ENCODE peak calls at places on chromosome X, in eight cellular contexts. Y is testis, K is hepatocyte, F is psoas muscle, N is OCI-LY7, I is endodermal cell, V is heart left ventricle, L is thoracic aorta. O is an unnamed sample.
A peak's percentile ranks its signal among the peaks of the same experiment; 100 is the strongest.

GRCh38 chrX:78506248-78506647 is 152.9 kb downstream of the RTL3 start:
- DNase-seq in F (no peak), N (no peak), L (no peak), Y (no peak), V (no peak), K (no peak), I (no peak), O (no peak)

GRCh38 chrX:13691845-13692334 is 3.0 kb downstream of the RAB9A start:
- DNase-seq in I (no peak), Y (no peak), V (no peak), N (peak; percentile 53), K (no peak), F (no peak), L (no peak), O (no peak)

GRCh38 chrX:14922437-14922836 is 49.2 kb downstream of the MOSPD2 start:
- DNase-seq in N (no peak), Y (no peak), V (no peak), K (peak; percentile 28), I (no peak), F (no peak), L (no peak), O (no peak)

GRCh38 chrX:16431266-16431665 is 218.7 kb upstream of the S100G start:
- DNase-seq in Y (no peak), V (no peak), I (no peak), L (no peak), N (no peak), F (no peak), K (no peak), O (no peak)

GRCh38 chrX:12419591-12419990 is 281.3 kb downstream of the FRMPD4 start:
- DNase-seq in K (no peak), L (no peak), I (no peak), N (no peak), V (no peak), F (no peak), Y (no peak), O (no peak)

GRCh38 chrX:48934581-48935331 is 15.9 kb upstream of the PIM2 start:
- DNase-seq in L (no peak), I (no peak), N (no peak), V (no peak), F (no peak), Y (no peak), K (no peak), O (no peak)

GRCh38 chrX:41303013-41303412 is 30.9 kb upstream of the DDX3X start:
- DNase-seq in L (no peak), Y (no peak), V (no peak), I (no peak), K (no peak), N (no peak), F (no peak), O (no peak)

GRCh38 chrX:45056428-45057145 is 144.1 kb downstream of the DIPK2B start:
- DNase-seq in F (no peak), N (no peak), K (no peak), I (no peak), V (no peak), Y (no peak), L (no peak), O (no peak)

GRCh38 chrX:24479924-24480722 is 15.0 kb downstream of the PDK3 start:
- DNase-seq in N (peak; percentile 69), V (no peak), I (no peak), Y (no peak), L (no peak), K (no peak), F (no peak), O (peak; percentile 63)

GRCh38 chrX:129731228-129731627 is 7.6 kb upstream of the XPNPEP2 start:
- DNase-seq in N (no peak), Y (no peak), I (peak; percentile 14), L (no peak), K (no peak), F (no peak), V (no peak), O (no peak)

GRCh38 chrX:7088968-7089615 is 58.4 kb upstream of the STS start:
- DNase-seq in Y (no peak), I (peak; percentile 76), K (peak; percentile 48), N (peak; percentile 76), F (no peak), V (no peak), L (no peak), O (no peak)

GRCh38 chrX:143058096-143058495 is 32.4 kb downstream of the SPANXN4 start:
- DNase-seq in F (no peak), Y (no peak), I (no peak), K (no peak), N (no peak), V (no peak), L (no peak), O (no peak)

GRCh38 chrX:151239748-151240147 is 63.4 kb downstream of the GPR50 start:
- DNase-seq in L (no peak), I (no peak), F (no peak), Y (no peak), N (no peak), V (no peak), K (no peak), O (no peak)

GRCh38 chrX:139559383-139560042 is 29.0 kb downstream of the F9 start:
- DNase-seq in N (peak; percentile 76), Y (peak; percentile 69), V (no peak), F (no peak), I (peak; percentile 71), K (peak; percentile 71), L (no peak), O (no peak)

GRCh38 chrX:119726900-119727555 is 31.4 kb upstream of the SOWAHD start:
- DNase-seq in K (no peak), N (no peak), I (no peak), V (no peak), F (no peak), Y (no peak), L (no peak), O (no peak)

GRCh38 chrX:21725498-21725897 is 32.4 kb downstream of the SMPX start:
- DNase-seq in F (no peak), N (no peak), K (peak; percentile 43), L (no peak), V (no peak), I (no peak), Y (no peak), O (no peak)

GRCh38 chrX:41002021-41002420 is 83.2 kb upstream of the USP9X start:
- DNase-seq in V (no peak), K (peak; percentile 24), N (no peak), F (no peak), L (no peak), Y (no peak), I (no peak), O (no peak)

DNA sequence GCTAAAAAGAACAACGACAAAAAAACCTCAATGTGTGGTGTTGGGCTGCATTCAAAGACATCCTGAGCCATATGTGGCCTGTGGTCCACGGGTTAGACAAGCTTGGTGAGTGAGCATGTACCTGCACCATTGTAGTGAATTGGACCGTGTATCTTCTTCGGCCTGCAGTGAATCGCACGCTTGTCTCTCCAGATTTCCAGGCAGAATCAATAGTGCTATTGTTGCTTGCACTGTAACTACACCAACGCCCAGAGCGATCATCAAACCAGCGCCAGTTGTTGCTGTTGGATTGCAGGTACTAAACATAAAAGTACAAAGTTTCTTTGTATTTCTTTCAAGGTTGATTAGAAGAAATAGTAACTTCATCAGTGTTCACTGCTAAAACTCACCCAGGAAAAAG is 101.6 kb downstream of the HUWE1 start:
- DNase-seq in I (no peak), V (no peak), N (no peak), K (no peak), Y (peak; percentile 23), F (no peak), L (no peak), O (no peak)
- H3K9me3 ChIP-seq in I (peaks cover 14% of the 10 kb centered on the region), V (no peaks in the 10 kb centered on the region), N (no peaks in the 10 kb centered on the region), K (no peaks in the 10 kb centered on the region), Y (no peaks in the 10 kb centered on the region), F (no peaks in the 10 kb centered on the region), L (no peaks in the 10 kb centered on the region), O (no peaks in the 10 kb centered on the region)

GRCh38 chrX:137567474-137568232 is 1.7 kb downstream of the ZIC3 start:
- DNase-seq in L (no peak), Y (no peak), I (peak; percentile 57), N (no peak), V (no peak), F (no peak), K (no peak), O (no peak)

GRCh38 chrX:137566746-137567473 is 983 bp downstream of the ZIC3 start:
- DNase-seq in V (no peak), L (no peak), I (peak; percentile 51), Y (no peak), N (no peak), F (no peak), K (no peak), O (no peak)

GRCh38 chrX:137565318-137565904 is 516 bp upstream of the ZIC3 start:
- DNase-seq in N (no peak), K (no peak), Y (no peak), L (no peak), F (no peak), V (no peak), I (peak; percentile 58), O (no peak)

GRCh38 chrX:137563681-137564651 is 2.0 kb upstream of the ZIC3 start:
- DNase-seq in Y (no peak), L (no peak), N (no peak), V (no peak), F (no peak), K (no peak), I (peak; percentile 77), O (no peak)

GRCh38 chrX:137565921-137566745 is at the start of gene ZIC3:
- DNase-seq in F (peak; percentile 82), Y (peak; percentile 79), N (no peak), V (peak; percentile 71), K (peak; percentile 74), L (no peak), I (peak; percentile 93), O (peak; percentile 67)
- H3K4me3 ChIP-seq in F (peak within 1 kb of the TSS; percentile 73), Y (peak within 1 kb of the TSS; percentile 62), N (no peak within 1 kb of the TSS), V (peak within 1 kb of the TSS; percentile 46), K (peak within 1 kb of the TSS; percentile 23), L (peak within 1 kb of the TSS; percentile 74), I (peak within 1 kb of the TSS; percentile 93), O (peak within 1 kb of the TSS; percentile 55)

DNA sequence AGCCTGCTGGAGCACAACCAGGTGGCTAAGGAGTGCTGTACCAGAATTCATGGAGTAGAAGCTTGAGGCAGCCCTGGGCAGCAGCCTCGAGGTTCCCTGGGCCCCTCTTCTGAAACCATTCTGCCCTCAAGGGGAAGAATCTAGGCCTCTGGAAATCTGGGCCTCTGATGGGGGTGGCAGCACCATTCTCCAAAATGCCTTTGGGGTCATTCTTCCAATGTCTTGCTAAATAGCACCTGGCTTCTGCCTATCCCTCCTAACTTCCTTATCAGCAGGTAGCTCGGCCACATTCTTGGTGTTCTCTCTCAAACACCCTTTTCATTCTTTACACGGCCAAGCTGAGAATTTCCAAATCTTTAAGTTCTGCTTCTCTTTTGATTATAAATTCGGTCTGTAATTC is 473.6 kb downstream of the BCOR start:
- DNase-seq in N (no peak), I (no peak), L (no peak), V (no peak), F (no peak), Y (no peak), K (no peak), O (no peak)
- H3K9me3 ChIP-seq in N (no peaks in the 10 kb centered on the region), I (no peaks in the 10 kb centered on the region), L (no peaks in the 10 kb centered on the region), V (no peaks in the 10 kb centered on the region), F (no peaks in the 10 kb centered on the region), Y (no peaks in the 10 kb centered on the region), K (no peaks in the 10 kb centered on the region), O (no peaks in the 10 kb centered on the region)

DNA sequence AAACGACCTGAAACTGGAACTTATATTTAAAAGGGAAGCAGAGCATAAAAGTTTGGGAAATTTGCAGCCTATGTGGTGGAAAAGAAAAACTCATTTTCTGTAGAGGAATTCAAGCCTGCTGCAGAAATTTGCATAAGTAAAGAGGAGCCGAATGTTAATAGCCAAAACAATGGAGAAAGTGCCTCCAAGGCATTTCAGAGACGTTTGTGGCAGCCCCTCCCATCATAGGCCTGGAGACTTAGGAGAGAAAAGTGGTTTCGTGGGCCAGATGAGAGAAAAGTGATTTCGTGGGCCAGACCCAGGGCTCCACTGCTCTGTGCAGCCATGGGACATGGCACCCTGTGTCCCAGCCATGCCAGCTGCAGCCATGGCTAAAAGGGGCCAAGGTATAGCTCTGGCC is 361.9 kb downstream of the PCDH19 start:
- DNase-seq in K (no peak), Y (no peak), I (no peak), F (no peak), L (no peak), V (no peak), N (no peak), O (no peak)
- H3K4me3 ChIP-seq in K (no peak overlapping the region), Y (no peak overlapping the region), I (no peak overlapping the region), F (no peak overlapping the region), L (no peak overlapping the region), V (no peak overlapping the region), N (no peak overlapping the region), O (no peak overlapping the region)